ENCODE peak calls at places on chromosomes 5 and 9, in five cellular contexts. C is GM23248, K is breast epithelium, X is suprapubic skin, G is body of pancreas. D is an unnamed sample.

GRCh38 chr9:103364753-103365152 is 369.6 kb downstream of the CYLC2 start:
- DNase-seq in C (peak; percentile 4), K (no peak), X (no peak), G (no peak), D (no peak)

GRCh38 chr5:103358305-103358996 is 99.9 kb downstream of the MACIR start:
- DNase-seq in C (no peak), K (no peak), X (no peak), G (no peak), D (no peak)

GRCh38 chr5:154873791-154874331 is 15.4 kb downstream of the CNOT8 start:
- DNase-seq in C (no peak), K (no peak), X (no peak), G (no peak), D (peak; percentile 12)

GRCh38 chr5:141692919-141693848 is 11.2 kb upstream of the ARAP3 start:
- DNase-seq in C (peak; percentile 52), K (no peak), X (no peak), G (no peak), D (no peak)

GRCh38 chr9:92504881-92505280 is 22.6 kb upstream of the ASPN start:
- DNase-seq in C (peak; percentile 58), K (no peak), X (no peak), G (no peak), D (no peak)

GRCh38 chr5:36311967-36312366 is 10.3 kb upstream of the RANBP3L start:
- DNase-seq in C (no peak), K (no peak), X (no peak), G (no peak), D (no peak)

GRCh38 chr5:174668349-174668748 is 56.0 kb upstream of the MSX2 start:
- DNase-seq in C (no peak), K (no peak), X (no peak), G (no peak), D (no peak)

GRCh38 chr5:115461093-115461492 is 83.5 kb downstream of the FEM1C start:
- DNase-seq in C (peak; percentile 41), K (no peak), X (no peak), G (no peak), D (no peak)

GRCh38 chr5:143161893-143162520 is 241.5 kb downstream of the NR3C1 start:
- DNase-seq in C (peak; percentile 96), K (no peak), X (peak; percentile 88), G (peak; percentile 43), D (no peak)

GRCh38 chr5:7437836-7438235 is 41.9 kb downstream of the ADCY2 start:
- DNase-seq in C (no peak), K (no peak), X (no peak), G (no peak), D (no peak)

GRCh38 chr5:169804861-169805260 is 167.8 kb downstream of the DOCK2 start:
- DNase-seq in C (peak; percentile 78), K (no peak), X (no peak), G (no peak), D (no peak)

GRCh38 chr5:73454379-73455036 is 5.9 kb upstream of the FOXD1 start:
- DNase-seq in C (peak; percentile 78), K (no peak), X (no peak), G (peak; percentile 66), D (no peak)

GRCh38 chr5:109563189-109563588 is 126.5 kb upstream of the MAN2A1 start:
- DNase-seq in C (no peak), K (no peak), X (no peak), G (no peak), D (no peak)

GRCh38 chr9:133182151-133182550 is 18.4 kb upstream of the GBGT1 start:
- DNase-seq in C (no peak), K (no peak), X (peak; percentile 47), G (no peak), D (no peak)

GRCh38 chr9:2559212-2560152 is 62.1 kb upstream of the VLDLR start:
- DNase-seq in C (peak; percentile 94), K (no peak), X (no peak), G (peak; percentile 90), D (peak; percentile 72)

GRCh38 chr9:18396102-18396728 is 77.7 kb upstream of the ADAMTSL1 start:
- DNase-seq in C (peak; percentile 47), K (no peak), X (no peak), G (no peak), D (no peak)

GRCh38 chr5:124408738-124409453 is 337.5 kb downstream of the ZNF608 start:
- DNase-seq in C (peak; percentile 24), K (no peak), X (no peak), G (no peak), D (no peak)

GRCh38 chr9:12775963-12776774 is 1.3 kb downstream of the LURAP1L start:
- DNase-seq in C (peak; percentile 94), K (peak; percentile 75), X (peak; percentile 90), G (peak; percentile 90), D (peak; percentile 90)

GRCh38 chr9:21715408-21715807 is 87.0 kb upstream of the MTAP start:
- DNase-seq in C (no peak), K (no peak), X (no peak), G (no peak), D (no peak)

GRCh38 chr5:30040483-30041116 is 1152.9 kb upstream of the CDH6 start:
- DNase-seq in C (peak; percentile 52), K (no peak), X (no peak), G (peak; percentile 16), D (no peak)

GRCh38 chr5:79456890-79457583 is 56.9 kb downstream of the HOMER1 start:
- DNase-seq in C (no peak), K (no peak), X (no peak), G (no peak), D (no peak)

GRCh38 chr9:12464910-12465512 is 228.2 kb upstream of the TYRP1 start:
- DNase-seq in C (peak; percentile 40), K (no peak), X (no peak), G (peak; percentile 5), D (no peak)

GRCh38 chr9:90290716-90291485 is 351.7 kb downstream of the DIRAS2 start:
- DNase-seq in C (no peak), K (no peak), X (no peak), G (no peak), D (no peak)

GRCh38 chr9:123679330-123679987 is 250.5 kb downstream of the DENND1A start:
- DNase-seq in C (no peak), K (no peak), X (no peak), G (peak; percentile 7), D (no peak)

GRCh38 chr9:134223601-134224122 is 59.3 kb upstream of the RNU6ATAC start:
- DNase-seq in C (no peak), K (no peak), X (no peak), G (no peak), D (no peak)

GRCh38 chr9:4497855-4498254 is 7.6 kb downstream of the SLC1A1 start:
- DNase-seq in C (peak; percentile 82), K (no peak), X (no peak), G (no peak), D (no peak)

GRCh38 chr9:25094518-25094917 is 548.8 kb upstream of the IZUMO3 start:
- DNase-seq in C (no peak), K (no peak), X (no peak), G (no peak), D (no peak)

GRCh38 chr9:23162789-23163188 is 663.3 kb downstream of the ELAVL2 start:
- DNase-seq in C (no peak), K (no peak), X (no peak), G (no peak), D (no peak)

GRCh38 chr9:8693147-8693921 is 893.8 kb upstream of the DMAC1 start:
- DNase-seq in C (no peak), K (no peak), X (no peak), G (no peak), D (no peak)

GRCh38 chr5:143577554-143577953 is 174.1 kb upstream of the NR3C1 start:
- DNase-seq in C (peak; percentile 10), K (no peak), X (no peak), G (no peak), D (no peak)

GRCh38 chr5:96756985-96757384 is 50.8 kb downstream of the ERAP1 start:
- DNase-seq in C (peak; percentile 17), K (no peak), X (no peak), G (no peak), D (no peak)
- H3K27me3 ChIP-seq in C (no peaks in the 10 kb centered on the region), K (no peaks in the 10 kb centered on the region), X (no peaks in the 10 kb centered on the region), G (no peaks in the 10 kb centered on the region), D (no peaks in the 10 kb centered on the region)

DNA sequence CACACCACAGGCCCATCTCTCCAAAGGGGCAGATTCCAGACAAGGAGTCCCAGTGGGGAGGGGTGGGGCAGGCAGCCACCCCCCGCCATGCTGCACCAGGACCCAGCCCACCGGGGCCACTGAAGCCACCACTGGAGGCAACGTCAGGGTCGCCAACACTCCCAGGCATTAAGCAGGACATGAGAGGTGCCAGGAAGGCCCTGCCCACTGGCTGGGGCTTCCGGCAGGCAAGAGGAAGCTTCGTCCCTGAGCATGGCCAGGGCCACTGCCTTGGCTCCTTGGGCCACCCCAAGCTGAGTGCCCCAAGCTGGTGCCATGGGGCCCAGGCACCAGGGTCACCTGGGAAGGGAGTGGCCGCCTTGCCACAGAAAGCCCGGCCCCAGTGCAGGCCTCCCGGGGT is 17.5 kb downstream of the KCNT1 start:
- DNase-seq in C (no peak), K (no peak), X (no peak), G (no peak), D (no peak)
- H3K27me3 ChIP-seq in C (peaks cover 10% of the 10 kb centered on the region), K (peaks cover 100% of the 10 kb centered on the region), X (peaks cover 95% of the 10 kb centered on the region), G (no peaks in the 10 kb centered on the region), D (peaks cover 3% of the 10 kb centered on the region)

GRCh38 chr9:37929441-37929895 is 25.5 kb upstream of the SLC25A51 start:
- DNase-seq in C (no peak), K (no peak), X (no peak), G (no peak), D (no peak)

GRCh38 chr9:37926737-37927590 is 23.0 kb upstream of the SLC25A51 start:
- DNase-seq in C (peak; percentile 34), K (no peak), X (no peak), G (no peak), D (no peak)

GRCh38 chr9:37927611-37928551 is 24.0 kb upstream of the SLC25A51 start:
- DNase-seq in C (no peak), K (no peak), X (no peak), G (no peak), D (no peak)

GRCh38 chr9:37925786-37926736 is 22.1 kb upstream of the SLC25A51 start:
- DNase-seq in C (peak; percentile 44), K (no peak), X (no peak), G (no peak), D (no peak)

DNA sequence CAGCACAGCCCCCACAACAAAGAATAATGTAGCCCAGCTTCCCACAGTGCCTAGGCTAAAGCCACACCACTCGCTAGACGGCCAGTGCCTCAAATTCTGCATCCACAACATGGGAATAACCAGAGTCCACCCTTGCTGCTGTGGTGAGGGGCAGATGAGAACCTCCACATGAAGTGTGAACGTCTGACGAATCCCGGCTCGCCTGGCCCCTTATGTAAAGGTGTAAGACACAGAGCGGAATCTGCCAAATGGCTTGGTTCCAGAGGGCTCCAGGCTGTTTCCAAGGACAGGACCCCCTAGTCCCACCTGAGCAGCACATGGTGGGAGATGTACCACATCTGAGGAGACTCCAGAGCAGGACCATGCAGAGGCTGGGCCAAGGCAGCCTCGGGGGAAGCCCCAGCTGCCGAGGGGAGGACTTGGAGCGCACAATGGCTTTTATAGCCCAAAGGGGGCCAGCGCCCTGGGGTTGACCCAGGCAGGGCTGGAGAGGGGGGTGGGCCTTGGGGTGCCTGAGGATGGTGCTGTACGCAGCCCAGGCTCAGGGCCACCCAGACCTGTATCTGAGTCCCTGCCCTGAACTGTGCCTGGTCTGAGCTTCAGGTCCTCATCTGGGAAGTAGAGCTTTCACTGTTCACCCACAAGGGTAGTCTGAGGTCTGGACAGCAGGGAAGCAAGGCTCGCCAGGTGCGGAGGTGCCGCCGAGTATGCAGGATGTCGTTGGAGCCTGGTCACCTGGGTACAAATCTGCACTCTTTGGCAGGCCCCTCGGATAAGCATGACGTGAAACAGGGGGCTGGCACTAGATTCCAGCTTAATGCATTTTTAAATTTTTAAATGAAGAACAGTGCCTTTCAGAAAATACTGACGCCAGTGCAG is 24.9 kb upstream of the SLC25A51 start:
- DNase-seq in C (no peak), K (no peak), X (no peak), G (no peak), D (no peak)
- H3K27me3 ChIP-seq in C (no peaks in the 10 kb centered on the region), K (no peaks in the 10 kb centered on the region), X (no peaks in the 10 kb centered on the region), G (no peaks in the 10 kb centered on the region), D (no peaks in the 10 kb centered on the region)

GRCh38 chr9:93648836-93649235 is 72.5 kb downstream of the PHF2 start:
- DNase-seq in C (no peak), K (no peak), X (peak; percentile 76), G (no peak), D (peak; percentile 37)
- H3K27me3 ChIP-seq in C (no peaks in the 10 kb centered on the region), K (no peaks in the 10 kb centered on the region), X (no peaks in the 10 kb centered on the region), G (no peaks in the 10 kb centered on the region), D (no peaks in the 10 kb centered on the region)